ENCODE peak calls at places on chromosomes 4 and X, in five cellular contexts. D is HEK293T, Z is HepG2, C is GM12878, R is SK-N-SH. A is an unnamed sample.
A peak's percentile ranks its signal among the peaks of the same experiment; 100 is the strongest.

GRCh38 chr4:23782778-23783455 is 106.9 kb downstream of the PPARGC1A start:
- DNase-seq in D (no peak), Z (no peak), C (no peak), R (no peak), A (no peak)

GRCh38 chr4:21126113-21126512 is 425.9 kb downstream of the PACRGL start:
- DNase-seq in D (no peak), Z (no peak), C (no peak), R (peak; percentile 13), A (no peak)

GRCh38 chr4:107897823-107898222 is 33.5 kb upstream of the CYP2U1 start:
- DNase-seq in D (no peak), Z (no peak), C (no peak), R (no peak), A (no peak)

GRCh38 chr4:39637572-39638357 is 900 bp downstream of the SMIM14 start:
- DNase-seq in D (peak; percentile 30), Z (peak; percentile 64), C (no peak), R (peak; percentile 54), A (peak; percentile 41)

GRCh38 chrX:16946971-16947562 is 609 bp downstream of the REPS2 start:
- DNase-seq in D (peak; percentile 28), Z (no peak), C (no peak), R (no peak), A (no peak)

GRCh38 chr4:37442062-37442323 is 197.4 kb downstream of the NWD2 start:
- DNase-seq in D (no peak), Z (no peak), C (no peak), R (no peak), A (no peak)

GRCh38 chr4:140993350-140993749 is 139.9 kb downstream of the RNF150 start:
- DNase-seq in D (no peak), Z (no peak), C (no peak), R (no peak), A (no peak)

GRCh38 chr4:113534698-113535097 is 226.8 kb downstream of the CAMK2D start:
- DNase-seq in D (no peak), Z (no peak), C (no peak), R (no peak), A (no peak)

GRCh38 chr4:164803702-164804101 is 49.8 kb downstream of the SMIM31 start:
- DNase-seq in D (no peak), Z (no peak), C (no peak), R (no peak), A (no peak)

GRCh38 chr4:125266901-125267601 is 47.7 kb upstream of the FAT4 start:
- DNase-seq in D (no peak), Z (no peak), C (no peak), R (no peak), A (no peak)

GRCh38 chr4:18570370-18570769 is 548.8 kb upstream of the LCORL start:
- DNase-seq in D (no peak), Z (peak; percentile 66), C (no peak), R (no peak), A (no peak)

GRCh38 chrX:119236599-119237525 is 777 bp downstream of the PGRMC1 start:
- DNase-seq in D (peak; percentile 32), Z (no peak), C (no peak), R (peak; percentile 59), A (peak; percentile 44)

GRCh38 chrX:70254063-70254400 is 6.0 kb downstream of the P2RY4 start:
- DNase-seq in D (no peak), Z (peak; percentile 28), C (no peak), R (no peak), A (no peak)

GRCh38 chr4:71460368-71460767 is 121.5 kb downstream of the SLC4A4 start:
- DNase-seq in D (peak; percentile 13), Z (no peak), C (no peak), R (no peak), A (no peak)

GRCh38 chrX:133468081-133468480 is 52.8 kb upstream of the GPC4 start:
- DNase-seq in D (no peak), Z (no peak), C (no peak), R (no peak), A (no peak)

GRCh38 chrX:150436200-150436599 is 73.1 kb downstream of the MAMLD1 start:
- DNase-seq in D (no peak), Z (no peak), C (no peak), R (no peak), A (no peak)

GRCh38 chr4:47835489-47835888 is 2.4 kb downstream of the CORIN start:
- DNase-seq in D (no peak), Z (no peak), C (no peak), R (no peak), A (no peak)

GRCh38 chr4:108166441-108167315 is 2.1 kb downstream of the LEF1 start:
- DNase-seq in D (peak; percentile 58), Z (peak; percentile 10), C (no peak), R (peak; percentile 47), A (peak; percentile 69)

GRCh38 chr4:89939994-89940393 is 45.3 kb downstream of the MMRN1 start:
- DNase-seq in D (no peak), Z (no peak), C (no peak), R (no peak), A (no peak)

GRCh38 chr4:8148159-8148558 is 10.5 kb downstream of the ABLIM2 start:
- DNase-seq in D (no peak), Z (no peak), C (no peak), R (no peak), A (no peak)
- TF ChIP-seq FOXM1 in D (no peak), Z (no peak), C (no peak), R (no peak), A (no peak)

GRCh38 chr4:14434916-14435315 is 567.4 kb upstream of the CPEB2 start:
- DNase-seq in D (no peak), Z (no peak), C (no peak), R (no peak), A (no peak)
- TF ChIP-seq FOXM1 in D (no peak), Z (no peak), C (no peak), R (no peak), A (no peak)

DNA sequence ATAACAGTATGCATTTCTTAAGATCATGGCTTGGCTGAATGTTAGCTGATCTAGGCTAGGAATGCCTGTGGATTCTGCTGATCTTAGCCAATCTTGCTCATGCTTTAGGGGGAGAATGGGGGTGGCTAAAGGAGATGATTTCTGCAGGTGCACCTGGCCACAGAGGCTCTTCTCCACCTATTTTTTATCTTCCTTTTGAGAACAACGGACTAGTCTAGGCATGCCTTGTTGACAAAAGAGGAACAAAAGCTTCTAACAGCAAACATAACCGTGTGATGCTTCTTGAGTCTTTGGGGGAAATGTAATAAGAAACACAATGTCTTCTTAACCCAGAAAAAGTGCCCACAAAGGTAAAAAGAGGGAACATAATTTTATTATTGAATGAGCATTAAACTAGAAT is 743.5 kb downstream of the ARAP2 start:
- DNase-seq in D (no peak), Z (no peak), C (peak; percentile 8), R (no peak), A (no peak)
- TF ChIP-seq FOXM1 in D (no peak), Z (no peak), C (no peak), R (no peak), A (no peak)

DNA sequence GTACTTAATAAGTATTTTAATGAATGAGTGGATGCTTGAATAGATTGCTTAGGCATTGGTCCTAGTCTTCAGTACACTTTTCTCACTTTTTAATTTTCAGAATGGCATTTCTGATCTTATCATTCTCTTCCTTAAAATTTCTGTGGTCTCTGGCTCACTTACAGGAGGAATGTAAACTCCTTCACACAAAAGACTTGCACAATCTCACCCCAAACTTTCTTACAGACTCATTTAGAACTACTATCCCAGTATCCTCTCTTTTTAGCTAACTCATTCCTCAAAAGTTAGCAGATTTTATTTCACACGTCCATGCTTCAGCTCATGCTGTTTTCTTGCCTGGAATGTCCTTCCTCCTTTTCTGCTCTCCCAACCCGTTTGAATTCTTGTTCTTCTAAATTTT is 350.1 kb downstream of the GRXCR1 start:
- DNase-seq in D (no peak), Z (no peak), C (no peak), R (no peak), A (no peak)
- TF ChIP-seq FOXM1 in D (no peak), Z (no peak), C (no peak), R (no peak), A (no peak)

GRCh38 chr4:137861682-137862081 is 329.4 kb upstream of the PCDH18 start:
- DNase-seq in D (peak; percentile 6), Z (no peak), C (no peak), R (peak; percentile 20), A (peak; percentile 5)
- TF ChIP-seq FOXM1 in D (no peak), Z (no peak), C (no peak), R (no peak), A (no peak)

DNA sequence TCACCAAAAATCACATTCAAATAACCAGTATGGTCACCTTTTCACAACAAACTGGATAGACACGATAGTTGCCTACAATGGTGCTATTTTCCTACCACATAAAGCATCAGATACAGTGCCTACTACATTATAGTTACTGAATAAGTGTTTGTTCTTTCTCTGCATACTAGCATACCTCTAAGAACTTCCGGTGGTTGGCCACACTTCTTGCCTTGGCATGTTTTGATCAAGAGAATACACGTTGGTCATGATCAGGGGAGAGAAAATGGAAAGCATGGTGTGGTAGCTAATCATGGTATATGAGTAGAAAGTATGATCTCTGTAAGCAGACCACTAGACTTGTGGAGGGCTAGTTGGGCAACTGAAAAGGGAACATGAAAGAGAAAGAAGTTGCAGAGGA is 322.8 kb upstream of the DIAPH2 start:
- DNase-seq in D (no peak), Z (no peak), C (no peak), R (no peak), A (no peak)
- TF ChIP-seq FOXM1 in D (no peak), Z (no peak), C (no peak), R (no peak), A (no peak)

DNA sequence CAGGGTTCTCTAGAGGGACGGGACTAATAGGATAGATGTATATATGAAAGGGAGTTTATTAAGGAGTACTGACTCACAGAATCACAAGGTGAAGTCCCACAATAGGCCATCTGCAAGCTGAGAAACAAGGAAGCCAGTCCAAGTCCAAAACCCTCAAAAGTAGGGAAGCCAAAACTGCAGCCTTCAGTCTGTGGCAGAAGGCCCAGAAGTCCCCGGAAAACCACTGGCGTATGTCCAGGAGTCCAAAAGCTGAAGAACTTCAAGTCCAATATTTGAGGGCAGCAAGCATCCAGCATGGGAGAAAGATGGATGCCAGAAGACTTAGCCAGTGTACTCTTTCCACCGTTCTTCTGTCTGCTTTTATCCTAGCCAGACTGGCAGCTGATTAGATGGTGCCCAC is 227.2 kb downstream of the KCTD8 start:
- DNase-seq in D (no peak), Z (no peak), C (no peak), R (no peak), A (no peak)
- TF ChIP-seq FOXM1 in D (no peak), Z (no peak), C (no peak), R (no peak), A (no peak)

GRCh38 chr4:119865389-119865788 is 201.3 kb downstream of the MAD2L1 start:
- DNase-seq in D (no peak), Z (no peak), C (no peak), R (no peak), A (no peak)

GRCh38 chr4:119858176-119858575 is 208.5 kb downstream of the MAD2L1 start:
- DNase-seq in D (no peak), Z (no peak), C (no peak), R (no peak), A (no peak)

GRCh38 chr4:119865789-119866188 is 200.9 kb downstream of the MAD2L1 start:
- DNase-seq in D (no peak), Z (no peak), C (no peak), R (no peak), A (no peak)

GRCh38 chr4:119861731-119862130 is 204.9 kb downstream of the MAD2L1 start:
- DNase-seq in D (no peak), Z (no peak), C (no peak), R (no peak), A (no peak)
- TF ChIP-seq FOXM1 in D (no peak), Z (no peak), C (no peak), R (no peak), A (no peak)